ENCODE peak calls at places on chromosomes 13 and 19, in four cellular contexts. K is AG09309, B is uterus, E is testis. G is an unnamed sample.

GRCh38 chr13:77329133-77330008 is 2.5 kb upstream of the MYCBP2 start:
- DNase-seq in E (peak), B (peak), K (peak), G (peak)

GRCh38 chr13:80498433-80498832 is 157.5 kb upstream of the SPRY2 start:
- DNase-seq in K (no peak), B (no peak), E (no peak), G (no peak)

GRCh38 chr13:95926231-95926630 is 127.0 kb downstream of the UGGT2 start:
- DNase-seq in K (no peak), B (no peak), E (no peak), G (no peak)

GRCh38 chr13:111577956-111578595 is 257.6 kb downstream of the TEX29 start:
- DNase-seq in B (no peak), E (no peak), K (no peak), G (no peak)

GRCh38 chr19:2488942-2489731 is 13.2 kb downstream of the GADD45B start:
- DNase-seq in K (no peak), B (no peak), E (peak), G (no peak)

GRCh38 chr19:17309962-17310461 is 649 bp downstream of the DDA1 start:
- DNase-seq in E (no peak), K (no peak), B (no peak), G (no peak)

GRCh38 chr13:56352356-56352755 is 788.4 kb upstream of the PRR20A start:
- DNase-seq in B (no peak), K (no peak), E (no peak), G (no peak)

GRCh38 chr13:94192576-94192975 is 286.9 kb downstream of the DCT start:
- DNase-seq in K (no peak), B (no peak), E (peak), G (no peak)

GRCh38 chr13:53953205-53953604 is 924.6 kb downstream of the OLFM4 start:
- DNase-seq in E (no peak), K (no peak), B (no peak), G (no peak)

GRCh38 chr19:8528500-8528899 is 14.5 kb upstream of the ZNF414 start:
- DNase-seq in B (no peak), K (no peak), E (no peak), G (no peak)

GRCh38 chr19:16888629-16889371 is at the start of gene F2RL3:
- DNase-seq in K (no peak), B (peak), E (peak), G (no peak)

GRCh38 chr13:39777527-39778061 is 122.1 kb downstream of the COG6 start:
- DNase-seq in K (peak), B (no peak), E (no peak), G (peak)

GRCh38 chr13:109751477-109751876 is 34.9 kb downstream of the IRS2 start:
- DNase-seq in E (no peak), B (no peak), K (no peak), G (no peak)

GRCh38 chr19:12485571-12485970 is 955 bp upstream of the ZNF709 start:
- DNase-seq in B (no peak), K (no peak), E (no peak), G (no peak)

GRCh38 chr19:12484371-12485322 is at the start of gene ZNF709:
- DNase-seq in B (peak), K (peak), E (peak), G (peak)

GRCh38 chr19:12481781-12482504 is 2.7 kb downstream of the ZNF709 start:
- DNase-seq in B (no peak), K (no peak), E (no peak), G (no peak)

GRCh38 chr19:12484011-12484370 is 625 bp downstream of the ZNF709 start:
- DNase-seq in E (no peak), K (no peak), B (no peak), G (no peak)

GRCh38 chr19:12482505-12482886 is 2.1 kb downstream of the ZNF709 start:
- DNase-seq in B (no peak), K (no peak), E (no peak), G (no peak)
- H3K4me3 ChIP-seq in B (no peak), K (no peak), E (no peak), G (no peak)

GRCh38 chr13:75896271-75896670 is 260.1 kb downstream of the LMO7 start:
- DNase-seq in E (no peak), B (no peak), K (no peak), G (no peak)
- TF ChIP-seq CTCF in E (no peak), B (no peak), K (no peak), G (no peak)

DNA sequence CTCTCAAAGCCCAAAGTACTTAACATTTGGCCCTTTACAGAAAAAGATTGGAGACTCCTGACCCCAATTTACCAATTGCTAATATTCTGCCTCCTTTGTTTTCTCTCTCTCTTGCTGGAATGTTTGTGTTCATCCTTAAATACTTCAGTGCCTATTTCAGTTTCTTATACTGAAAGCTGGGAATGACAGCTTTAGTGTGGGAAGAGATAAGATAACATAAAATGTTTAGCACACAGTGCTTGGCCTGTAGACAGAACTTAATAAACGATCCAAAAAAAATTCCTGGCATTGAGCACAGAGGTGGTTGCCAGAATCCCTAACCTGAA is 3.0 kb upstream of the PLEKHF1 start:
- DNase-seq in E (no peak), K (no peak), B (no peak), G (no peak)
- H3K4me3 ChIP-seq in E (no peak), K (peak), B (no peak), G (no peak)

DNA sequence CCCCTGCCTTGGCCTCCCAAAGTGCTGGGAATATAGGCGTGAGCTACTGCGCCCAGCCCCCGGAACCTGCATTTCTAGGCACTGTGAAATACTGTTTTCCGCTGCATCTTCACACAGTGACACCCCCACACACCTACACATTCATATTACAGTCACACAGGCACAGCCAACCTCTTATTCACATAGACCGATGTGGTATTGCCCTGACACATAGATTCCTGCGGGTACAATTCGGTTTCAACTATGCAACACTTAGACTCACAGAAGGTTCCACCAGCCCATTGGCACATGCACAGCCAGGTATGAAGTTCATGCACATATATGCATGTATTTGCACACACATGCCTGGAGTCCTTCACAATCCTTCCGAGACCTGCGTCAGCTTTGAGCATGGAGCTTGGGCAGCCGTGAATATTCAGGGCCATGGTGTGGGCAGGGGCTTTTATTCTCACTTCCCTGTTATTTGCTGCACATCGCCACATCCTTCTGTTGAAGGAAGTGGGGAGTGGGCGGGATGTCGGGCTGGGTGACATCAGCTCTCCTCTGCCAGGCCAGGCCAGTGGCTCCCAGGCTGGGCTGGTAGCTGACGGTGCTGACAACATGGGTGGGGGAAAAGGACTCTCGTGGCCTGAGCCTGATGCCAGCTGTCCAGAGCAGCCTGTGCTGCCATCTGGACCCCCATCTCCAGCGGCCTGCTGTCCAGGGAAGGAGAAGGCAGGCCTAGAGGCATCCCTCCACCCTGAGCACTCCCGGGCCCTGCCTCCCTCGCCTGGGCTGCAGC is 5.4 kb upstream of the CDC37 start:
- DNase-seq in E (peak), K (no peak), B (no peak), G (no peak)
- TF ChIP-seq CTCF in E (no peak), K (no peak), B (no peak), G (no peak)

GRCh38 chr19:383922-384800 is 24.8 kb downstream of the C2CD4C start:
- DNase-seq in B (no peak), E (no peak), K (no peak), G (no peak)
- H3K4me3 ChIP-seq in B (no peak), E (no peak), K (no peak), G (no peak)

GRCh38 chr13:113245858-113246791 is 36.7 kb downstream of the CUL4A start:
- DNase-seq in E (no peak), B (no peak), K (no peak), G (no peak)
- TF ChIP-seq CTCF in E (no peak), B (no peak), K (peak), G (peak)

GRCh38 chr19:10747271-10747670 is 29.4 kb downstream of the DNM2 start:
- DNase-seq in E (no peak), B (no peak), K (no peak), G (no peak)
- H3K4me3 ChIP-seq in E (no peak), B (no peak), K (no peak), G (no peak)

DNA sequence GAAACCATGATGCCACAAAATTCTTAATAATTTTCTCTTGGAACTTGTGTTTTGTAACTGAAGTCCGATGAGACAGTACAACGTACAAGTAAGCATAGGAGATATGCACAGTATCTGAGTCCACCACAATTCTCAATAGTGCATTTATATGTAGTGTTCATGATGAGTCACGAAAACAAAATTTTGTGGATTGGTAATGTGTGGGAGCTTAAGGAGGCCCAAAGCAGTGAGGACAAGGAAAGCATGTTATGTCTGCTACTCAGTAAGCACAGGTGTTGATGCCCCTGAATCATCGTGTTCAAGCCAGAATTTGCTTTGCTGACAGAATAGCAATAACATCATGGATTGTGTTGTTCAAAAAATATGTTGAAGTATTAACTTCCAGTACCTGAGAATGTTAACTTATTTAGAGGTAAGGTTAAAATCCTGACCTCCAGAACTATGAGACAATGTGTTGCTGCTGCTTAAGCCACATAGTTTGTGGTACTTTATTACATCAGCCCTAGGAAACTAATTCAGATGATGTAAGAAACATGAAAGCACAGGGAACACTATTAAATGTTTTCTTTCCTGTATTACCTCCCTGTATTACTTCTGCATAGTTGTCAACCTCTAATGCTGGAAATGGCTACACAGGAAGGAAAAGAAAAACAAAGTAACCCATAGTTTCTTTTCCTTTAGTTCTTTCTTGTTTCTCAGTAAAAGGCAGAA is 201.3 kb downstream of the SLITRK6 start:
- DNase-seq in K (no peak), B (no peak), E (no peak), G (no peak)
- TF ChIP-seq CTCF in K (no peak), B (no peak), E (no peak), G (no peak)

G was measured in astrocyte of the cerebellum.